ENCODE peak calls at places on chromosomes 6 and 20, in ten cellular contexts. A is naive thymus-derived CD4-positive, alpha-beta T cell; X is upper lobe of left lung; O is DMS153; G is GDM1; E is AG08395; U is neural progenitor cell; W is stomach; I is HT1080; Q is effector CD4-positive, alpha-beta T cell. L is an unnamed sample.

GRCh38 chr6:30171677-30172471 is 8.5 kb downstream of the TRIM15 start:
- DNase-seq in A (no peak), G (no peak), U (peak; percentile 79), Q (no peak), X (peak; percentile 55), E (no peak), W (no peak), O (no peak), I (no peak), L (no peak)

GRCh38 chr6:112717856-112718255 is 370.7 kb downstream of the RFPL4B start:
- DNase-seq in U (no peak), E (no peak), I (no peak), Q (no peak), W (no peak), G (no peak), O (no peak), A (no peak), X (no peak), L (no peak)

GRCh38 chr6:157982580-157983438 is 1.1 kb downstream of the SYNJ2 start:
- DNase-seq in W (no peak), X (no peak), I (peak; percentile 66), E (peak; percentile 45), A (peak; percentile 19), O (no peak), G (no peak), U (peak; percentile 39), Q (no peak), L (no peak)

GRCh38 chr6:5712349-5713215 is 294.1 kb downstream of the NRN1 start:
- DNase-seq in G (no peak), Q (no peak), E (no peak), X (no peak), I (no peak), U (no peak), A (no peak), O (no peak), W (no peak), L (no peak)

GRCh38 chr20:61461459-61461858 is 209.4 kb downstream of the CDH4 start:
- DNase-seq in Q (no peak), G (no peak), X (no peak), I (no peak), W (no peak), E (no peak), A (no peak), O (no peak), U (no peak), L (no peak)

GRCh38 chr20:35226126-35226774 is at the start of gene MMP24:
- DNase-seq in W (no peak), U (peak; percentile 43), I (no peak), A (no peak), E (no peak), X (no peak), G (no peak), Q (no peak), O (no peak), L (no peak)

GRCh38 chr6:13908955-13909381 is 15.8 kb upstream of the RNF182 start:
- DNase-seq in Q (peak; percentile 29), E (peak; percentile 82), X (peak; percentile 50), A (peak; percentile 53), W (peak; percentile 34), U (peak; percentile 82), G (peak; percentile 20), O (peak; percentile 45), I (peak; percentile 55), L (no peak)

GRCh38 chr6:34005845-34006644 is 139.8 kb downstream of the GRM4 start:
- DNase-seq in W (no peak), A (no peak), X (no peak), O (no peak), U (no peak), E (no peak), I (no peak), Q (no peak), G (no peak), L (no peak)

GRCh38 chr6:166008441-166009369 is 158.9 kb downstream of the TBXT start:
- DNase-seq in O (no peak), E (no peak), W (no peak), A (no peak), U (peak; percentile 63), G (no peak), X (no peak), Q (no peak), I (no peak), L (no peak)

GRCh38 chr6:89689732-89690131 is 51.2 kb upstream of the LYRM2 start:
- DNase-seq in I (no peak), G (no peak), O (no peak), A (no peak), E (no peak), W (no peak), Q (no peak), X (no peak), U (peak; percentile 9), L (no peak)

GRCh38 chr6:65081713-65082210 is 625.3 kb downstream of the EYS start:
- DNase-seq in Q (no peak), A (no peak), W (no peak), O (no peak), I (no peak), X (no peak), U (no peak), E (no peak), G (no peak), L (no peak)

GRCh38 chr20:59149678-59150504 is 13.7 kb upstream of the ZNF831 start:
- DNase-seq in A (peak; percentile 86), W (no peak), X (no peak), Q (peak; percentile 70), E (no peak), G (no peak), O (no peak), U (no peak), I (no peak), L (no peak)

GRCh38 chr6:41967312-41968287 is 26.0 kb upstream of the CCND3 start:
- DNase-seq in U (no peak), E (peak; percentile 28), G (no peak), I (no peak), X (peak; percentile 41), A (no peak), W (no peak), O (no peak), Q (no peak), L (no peak)

GRCh38 chr20:47740225-47741184 is 44.8 kb downstream of the SULF2 start:
- DNase-seq in I (peak; percentile 11), A (no peak), X (peak; percentile 81), E (no peak), W (no peak), G (no peak), U (peak; percentile 29), O (peak; percentile 15), Q (no peak), L (no peak)